ENCODE peak calls at places on chromosomes 11 and 22, in nine cellular contexts. F is GM23248; W is body of pancreas; P is CD4-positive, CD25-positive, alpha-beta regulatory T cell; E is lower lobe of right lung; J is vagina; M is tibial nerve; B is neuronal stem cell; I is mesenchymal stem cell. A is an unnamed sample. For H3K36me3, the result is how much of the 10 kb centered on the place peaks cover.

GRCh38 chr11:3169235-3169951 is 4.3 kb upstream of the OSBPL5 start:
- DNase-seq in F (peak), W (peak), P (no peak), E (peak), J (no peak), M (no peak), B (no peak), I (peak), A (no peak)

GRCh38 chr11:1017269-1018005 is 19.1 kb downstream of the MUC6 start:
- DNase-seq in F (no peak), W (no peak), P (no peak), E (no peak), J (peak), M (no peak), B (no peak), I (no peak), A (no peak)

GRCh38 chr22:32747588-32747987 is 53.9 kb upstream of the TIMP3 start:
- DNase-seq in F (no peak), W (no peak), P (no peak), E (no peak), J (no peak), M (no peak), B (no peak), I (no peak), A (no peak)

GRCh38 chr11:123330948-123331347 is 99.1 kb upstream of the GRAMD1B start:
- DNase-seq in F (no peak), W (no peak), P (no peak), E (no peak), J (no peak), M (no peak), B (no peak), I (no peak), A (no peak)

GRCh38 chr11:73047773-73048371 is 94.2 kb downstream of the FCHSD2 start:
- DNase-seq in F (no peak), W (no peak), P (peak), E (no peak), J (no peak), M (no peak), B (no peak), I (peak), A (no peak)

GRCh38 chr22:30314918-30315317 is 11.8 kb downstream of the TBC1D10A start:
- DNase-seq in F (no peak), W (no peak), P (no peak), E (no peak), J (no peak), M (no peak), B (no peak), I (peak), A (peak)

GRCh38 chr11:102599642-102600261 is 25.4 kb downstream of the MMP20 start:
- DNase-seq in F (peak), W (no peak), P (no peak), E (no peak), J (no peak), M (no peak), B (no peak), I (peak), A (no peak)

GRCh38 chr11:27705873-27706820 is 5.9 kb upstream of the BDNF start:
- DNase-seq in F (peak), W (peak), P (no peak), E (no peak), J (no peak), M (no peak), B (no peak), I (peak), A (no peak)

GRCh38 chr11:104892723-104893511 is 5.3 kb downstream of the CASP12 start:
- DNase-seq in F (no peak), W (no peak), P (no peak), E (no peak), J (no peak), M (no peak), B (no peak), I (peak), A (no peak)

GRCh38 chr22:41382610-41383009 is 868 bp downstream of the TEF start:
- DNase-seq in F (peak), W (no peak), P (no peak), E (no peak), J (no peak), M (no peak), B (no peak), I (no peak), A (no peak)

GRCh38 chr11:1219836-1220810 is 2.7 kb upstream of the MUC5B start:
- DNase-seq in F (no peak), W (peak), P (no peak), E (peak), J (no peak), M (no peak), B (no peak), I (no peak), A (no peak)

GRCh38 chr11:128261011-128261421 is 326.3 kb downstream of the ETS1 start:
- DNase-seq in F (no peak), W (no peak), P (no peak), E (no peak), J (no peak), M (no peak), B (no peak), I (no peak), A (no peak)

GRCh38 chr22:37126882-37127281 is 17.4 kb upstream of the TMPRSS6 start:
- DNase-seq in F (no peak), W (no peak), P (peak), E (no peak), J (no peak), M (no peak), B (no peak), I (no peak), A (no peak)

GRCh38 chr11:62266558-62266957 is 3.4 kb upstream of the SCGB2A2 start:
- DNase-seq in F (peak), W (no peak), P (no peak), E (no peak), J (no peak), M (no peak), B (no peak), I (no peak), A (no peak)

GRCh38 chr11:15453211-15453715 is 338.5 kb downstream of the INSC start:
- DNase-seq in F (no peak), W (no peak), P (no peak), E (no peak), J (no peak), M (no peak), B (no peak), I (no peak), A (no peak)

GRCh38 chr22:39240841-39241631 is 3.7 kb downstream of the PDGFB start:
- DNase-seq in F (peak), W (peak), P (peak), E (peak), J (no peak), M (no peak), B (no peak), I (peak), A (peak)

GRCh38 chr11:68550485-68550817 is 89.9 kb downstream of the PPP6R3 start:
- DNase-seq in F (peak), W (no peak), P (no peak), E (no peak), J (no peak), M (no peak), B (no peak), I (no peak), A (peak)

GRCh38 chr11:123006860-123007542 is 25.4 kb upstream of the BSX start:
- DNase-seq in F (peak), W (no peak), P (no peak), E (no peak), J (no peak), M (no peak), B (no peak), I (no peak), A (no peak)

GRCh38 chr11:86513746-86514373 is 139.2 kb downstream of the CCDC81 start:
- DNase-seq in F (no peak), W (no peak), P (no peak), E (no peak), J (no peak), M (no peak), B (no peak), I (no peak), A (no peak)

GRCh38 chr11:131595812-131596211 is 225.4 kb downstream of the NTM start:
- DNase-seq in F (no peak), W (no peak), P (no peak), E (no peak), J (no peak), M (no peak), B (no peak), I (no peak), A (no peak)

GRCh38 chr11:96341237-96342130 is 1.5 kb downstream of the MAML2 start:
- DNase-seq in F (peak), W (peak), P (peak), E (peak), J (peak), M (no peak), B (peak), I (peak), A (peak)

GRCh38 chr11:119194811-119195210 is 9.5 kb downstream of the NHERF4 start:
- DNase-seq in F (no peak), W (no peak), P (no peak), E (peak), J (no peak), M (no peak), B (no peak), I (no peak), A (no peak)

GRCh38 chr22:45911601-45912271 is 65.2 kb downstream of the WNT7B start:
- DNase-seq in F (peak), W (peak), P (no peak), E (peak), J (no peak), M (no peak), B (no peak), I (no peak), A (no peak)

GRCh38 chr22:42596863-42597530 is 17.7 kb downstream of the POLDIP3 start:
- DNase-seq in F (no peak), W (no peak), P (no peak), E (no peak), J (no peak), M (no peak), B (no peak), I (no peak), A (no peak)
- H3K36me3 ChIP-seq in F (half or more), W (under half), P (half or more), E (half or more), J (under half), M (half or more), B (half or more), I (half or more), A (half or more)

GRCh38 chr11:8799273-8799672 is 111.7 kb upstream of the AKIP1 start:
- DNase-seq in F (no peak), W (peak), P (no peak), E (no peak), J (no peak), M (no peak), B (no peak), I (no peak), A (no peak)
- H3K36me3 ChIP-seq in F (under half), W (under half), P (under half), E (under half), J (under half), M (under half), B (half or more), I (under half), A (under half)

GRCh38 chr11:12517741-12518140 is 140.4 kb downstream of the PARVA start:
- DNase-seq in F (no peak), W (no peak), P (no peak), E (no peak), J (no peak), M (no peak), B (no peak), I (no peak), A (no peak)
- H3K36me3 ChIP-seq in F (under half), W (under half), P (under half), E (under half), J (under half), M (half or more), B (under half), I (half or more), A (under half)

DNA sequence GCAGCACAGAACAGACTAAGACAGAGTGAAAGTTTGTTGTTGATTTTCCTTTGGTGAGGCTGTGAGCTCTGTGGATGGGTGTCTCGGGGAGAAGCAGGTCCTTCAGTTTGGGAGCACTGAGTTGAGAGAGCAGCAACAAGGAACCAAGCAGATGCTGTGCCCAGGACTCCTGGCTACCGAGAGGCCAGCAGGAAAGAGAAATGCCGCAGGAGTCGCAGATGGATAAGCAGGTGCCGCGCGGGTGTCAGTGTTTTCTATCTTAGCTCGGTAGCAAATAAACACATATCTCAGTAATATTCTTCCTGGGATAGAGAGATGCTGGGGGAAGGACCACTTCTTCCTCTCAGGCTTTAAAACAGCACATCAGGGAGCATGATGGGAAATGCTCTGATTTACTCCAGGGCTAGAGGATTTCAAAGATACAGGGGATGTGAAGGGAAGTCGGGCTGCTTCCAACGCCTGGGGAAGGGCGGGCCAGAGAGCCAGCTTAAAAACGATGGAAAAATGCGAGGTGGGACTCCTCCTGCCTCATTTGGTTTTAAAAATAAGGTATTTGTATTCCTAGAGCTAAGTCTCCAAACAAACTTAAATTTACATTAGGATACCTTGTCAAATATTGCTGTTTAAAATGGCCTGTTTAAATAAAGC is 470.8 kb upstream of the B3GAT1 start:
- DNase-seq in F (no peak), W (no peak), P (no peak), E (no peak), J (peak), M (no peak), B (no peak), I (no peak), A (no peak)
- H3K36me3 ChIP-seq in F (under half), W (under half), P (under half), E (under half), J (under half), M (under half), B (under half), I (under half), A (under half)

GRCh38 chr11:66261578-66261977 is 6.9 kb upstream of the RAB1B start:
- DNase-seq in F (no peak), W (no peak), P (no peak), E (no peak), J (no peak), M (no peak), B (no peak), I (no peak), A (no peak)
- H3K36me3 ChIP-seq in F (under half), W (under half), P (under half), E (under half), J (under half), M (half or more), B (half or more), I (half or more), A (under half)

DNA sequence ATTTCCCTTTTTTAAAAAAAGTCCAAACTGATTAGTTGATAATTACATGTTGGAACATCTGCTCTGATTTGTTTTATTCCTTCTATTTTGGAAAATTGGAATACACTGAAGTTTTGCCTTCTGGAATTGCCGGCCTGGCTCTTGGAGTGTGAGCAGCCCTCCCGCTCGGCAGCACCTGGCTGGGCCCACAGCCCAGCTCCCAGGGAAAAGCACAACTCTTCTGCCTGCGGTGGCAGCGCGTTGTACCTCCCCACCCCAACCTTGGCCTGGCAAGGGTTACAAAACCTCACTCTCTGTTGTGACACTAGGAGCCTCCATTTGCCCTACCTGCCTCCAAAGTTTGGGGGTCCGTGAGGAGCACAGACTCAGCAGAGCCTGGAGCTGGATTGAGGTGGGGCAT is 143.7 kb downstream of the NXPE2 start:
- DNase-seq in F (no peak), W (no peak), P (no peak), E (no peak), J (no peak), M (no peak), B (no peak), I (no peak), A (no peak)
- H3K36me3 ChIP-seq in F (under half), W (under half), P (under half), E (under half), J (under half), M (under half), B (under half), I (under half), A (under half)

GRCh38 chr11:130547761-130548490 is 99.5 kb downstream of the ADAMTS15 start:
- DNase-seq in F (no peak), W (no peak), P (no peak), E (no peak), J (no peak), M (no peak), B (no peak), I (no peak), A (no peak)
- H3K36me3 ChIP-seq in F (under half), W (under half), P (under half), E (under half), J (under half), M (under half), B (under half), I (under half), A (under half)

DNA sequence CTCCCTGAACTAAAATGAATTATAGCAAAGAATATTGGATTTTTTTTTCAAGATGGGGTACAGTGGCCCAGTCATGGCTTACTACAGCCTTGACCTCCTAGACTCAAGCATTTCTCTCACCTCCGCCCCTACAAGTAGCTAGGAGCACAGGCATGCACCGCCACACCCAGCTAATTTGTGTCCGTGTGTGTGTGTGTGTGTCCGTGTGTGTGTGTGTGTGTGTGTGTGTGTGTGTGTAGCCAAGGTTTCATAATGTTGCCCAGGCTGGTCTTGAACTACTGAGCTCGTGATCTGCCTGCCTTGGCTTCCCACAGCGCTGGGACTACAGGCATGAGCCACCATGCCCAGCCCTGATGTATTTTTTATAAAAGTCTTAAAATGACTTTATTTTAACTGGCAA is 12.6 kb downstream of the THYN1 start:
- DNase-seq in F (no peak), W (no peak), P (no peak), E (no peak), J (no peak), M (no peak), B (no peak), I (no peak), A (no peak)
- H3K36me3 ChIP-seq in F (under half), W (under half), P (half or more), E (half or more), J (under half), M (half or more), B (half or more), I (half or more), A (half or more)

GRCh38 chr22:19223617-19224016 is 45.1 kb upstream of the SLC25A1 start:
- DNase-seq in F (no peak), W (no peak), P (no peak), E (no peak), J (no peak), M (no peak), B (no peak), I (no peak), A (no peak)
- H3K36me3 ChIP-seq in F (under half), W (under half), P (under half), E (under half), J (under half), M (half or more), B (under half), I (half or more), A (under half)

DNA sequence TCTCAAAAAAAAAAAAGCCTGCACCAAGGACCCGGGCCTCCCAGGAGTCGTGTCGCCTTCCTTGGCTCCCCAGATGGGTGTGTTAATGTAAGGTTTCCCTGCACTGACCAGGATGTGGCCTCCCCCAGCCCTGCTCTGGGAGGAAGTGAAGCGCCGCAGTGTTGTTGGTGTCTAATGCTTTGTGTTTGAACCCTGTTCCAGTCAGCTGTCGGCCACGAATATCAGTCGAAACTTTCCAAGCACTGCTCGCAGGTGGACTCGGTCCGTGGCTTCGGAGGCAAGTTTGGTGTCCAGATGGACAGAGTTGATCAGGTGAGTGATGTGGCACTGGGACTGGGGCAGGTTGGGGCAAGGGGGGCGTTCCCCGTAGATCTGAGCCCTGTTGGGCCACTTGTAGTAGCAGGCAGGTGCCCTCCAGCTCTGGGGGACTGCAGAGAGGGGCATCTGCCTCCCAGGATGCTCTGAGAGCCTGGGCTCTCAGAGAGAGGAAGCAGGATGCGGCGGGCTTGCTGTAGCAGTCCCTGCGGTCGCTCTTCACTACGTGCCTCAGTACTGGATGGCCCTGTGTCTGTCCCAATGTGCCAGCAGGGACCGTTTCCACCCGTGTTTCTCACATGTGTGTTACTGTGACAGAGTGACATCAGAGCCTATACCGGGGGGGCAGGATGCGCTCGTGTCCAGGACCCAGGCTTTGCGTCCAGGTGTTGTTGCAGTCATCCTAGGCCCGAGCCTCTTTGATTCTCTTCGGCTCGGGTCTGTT is 16.2 kb downstream of the CTTN start:
- DNase-seq in F (no peak), W (no peak), P (no peak), E (no peak), J (no peak), M (no peak), B (no peak), I (no peak), A (no peak)
- H3K36me3 ChIP-seq in F (half or more), W (under half), P (under half), E (half or more), J (under half), M (half or more), B (half or more), I (half or more), A (under half)